ENCODE peak calls at places on chromosomes 16 and 17, in four cellular contexts. O, U, L and T are unnamed samples.

GRCh38 chr16:9091867-9092281 is 430 bp downstream of the HAPSTR1 start:
- DNase-seq in U (peak), O (peak), L (no peak), T (no peak)

GRCh38 chr17:60752873-60753577 is 75.4 kb downstream of the BCAS3 start:
- DNase-seq in U (no peak), L (no peak), O (no peak), T (no peak)

GRCh38 chr17:16419929-16420271 is 4.5 kb downstream of the TRPV2 start:
- DNase-seq in L (peak), O (peak), U (no peak), T (no peak)

GRCh38 chr17:78263063-78263735 is 31.8 kb downstream of the TMEM235 start:
- DNase-seq in U (no peak), L (no peak), O (no peak), T (no peak)

GRCh38 chr16:21524068-21524751 is 75.2 kb upstream of the METTL9 start:
- DNase-seq in L (peak), U (peak), O (no peak), T (no peak)

GRCh38 chr16:87384162-87384999 is 805 bp upstream of the FBXO31 start:
- DNase-seq in U (peak), O (no peak), L (peak), T (no peak)

GRCh38 chr17:19726615-19727376 is 10.4 kb upstream of the SLC47A2 start:
- DNase-seq in L (no peak), U (no peak), O (no peak), T (no peak)

GRCh38 chr17:7340179-7340578 is 3.9 kb downstream of the ACAP1 start:
- DNase-seq in O (no peak), L (peak), U (no peak), T (no peak)

GRCh38 chr17:56679148-56679766 is 85.8 kb downstream of the NOG start:
- DNase-seq in O (peak), U (peak), L (no peak), T (no peak)

GRCh38 chr16:85029413-85029794 is 1.8 kb downstream of the KIAA0513 start:
- DNase-seq in L (peak), U (no peak), O (peak), T (peak)

GRCh38 chr16:58371841-58372240 is 20.4 kb upstream of the GINS3 start:
- DNase-seq in O (no peak), U (no peak), L (no peak), T (no peak)

GRCh38 chr17:12509836-12510235 is 155.9 kb upstream of the MYOCD start:
- DNase-seq in U (no peak), L (no peak), O (no peak), T (no peak)

GRCh38 chr17:59558039-59558438 is 7.4 kb upstream of the DHX40 start:
- DNase-seq in O (no peak), U (no peak), L (no peak), T (no peak)

GRCh38 chr17:31581022-31581483 is 189.6 kb downstream of the RAB11FIP4 start:
- DNase-seq in L (peak), O (peak), U (no peak), T (no peak)

GRCh38 chr16:49478107-49478506 is 104.5 kb downstream of the C16orf78 start:
- DNase-seq in U (peak), O (no peak), L (no peak), T (peak)

GRCh38 chr16:35258381-35258780 is 1799.0 kb downstream of the TP53TG3F start:
- DNase-seq in L (no peak), U (no peak), O (no peak), T (no peak)

GRCh38 chr17:70187383-70187782 is 18.1 kb downstream of the KCNJ2 start:
- DNase-seq in O (peak), U (no peak), L (no peak), T (no peak)

GRCh38 chr17:75078097-75079022 is 9.4 kb upstream of the SLC16A5 start:
- DNase-seq in U (no peak), L (peak), O (peak), T (peak)

GRCh38 chr17:70050192-70050591 is 24.8 kb upstream of the KCNJ16 start:
- DNase-seq in O (no peak), L (no peak), U (no peak), T (no peak)

GRCh38 chr16:75304521-75305363 is 53.3 kb upstream of the BCAR1 start:
- DNase-seq in U (no peak), L (peak), O (peak), T (no peak)

DNA sequence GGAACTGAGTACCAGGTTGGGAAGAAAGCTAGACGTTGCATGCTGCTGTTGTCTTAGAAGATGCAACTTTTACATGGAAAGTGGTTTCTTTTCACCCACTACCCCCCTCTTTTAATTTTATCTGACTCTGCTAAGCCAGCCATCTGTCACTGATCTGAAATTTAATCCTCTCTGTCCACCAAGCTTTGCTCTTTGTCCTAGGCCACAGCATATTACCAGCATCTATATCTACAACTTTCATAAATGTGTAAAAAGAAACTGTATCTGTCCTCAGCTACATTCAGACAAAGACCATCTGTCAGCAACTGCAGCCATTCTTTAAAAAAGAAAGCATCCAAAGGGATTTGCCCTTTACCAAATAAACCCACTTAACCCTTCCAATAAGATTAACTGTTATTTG is 602.3 kb upstream of the SALL1 start:
- DNase-seq in U (no peak), L (no peak), O (no peak), T (no peak)
- H3K4me2 ChIP-seq in U (no peak), L (no peak), O (no peak), T (no peak)

GRCh38 chr17:58335779-58336455 is 7.3 kb upstream of the TSPOAP1 start:
- DNase-seq in U (peak), O (peak), L (no peak), T (peak)
- H3K4me2 ChIP-seq in U (peak), O (peak), L (no peak), T (peak)

GRCh38 chr16:55000595-55000994 is 69.9 kb downstream of the IRX5 start:
- DNase-seq in L (peak), O (peak), U (no peak), T (no peak)
- H3K4me2 ChIP-seq in L (peak), O (no peak), U (no peak), T (no peak)

GRCh38 chr17:55265434-55266021 is 768 bp downstream of the HLF start:
- DNase-seq in O (no peak), U (no peak), L (no peak), T (no peak)
- H3K4me2 ChIP-seq in O (peak), U (no peak), L (no peak), T (peak)

GRCh38 chr17:50043290-50044148 is 12.4 kb upstream of the ITGA3 start:
- DNase-seq in L (peak), U (no peak), O (no peak), T (no peak)
- H3K4me2 ChIP-seq in L (no peak), U (no peak), O (peak), T (no peak)